ENCODE peak calls at places on chromosome 3, in four cellular contexts. H is stimulated activated CD8-positive, alpha-beta memory T cell treated with anti-CD3 and anti-CD28 coated beads, Interleukin-15, amount 100 ng/mL, for 4 hours; R is HCT116; Z is non-pigmented ciliary epithelial cell. M is an unnamed sample.
A peak's percentile ranks its signal among the peaks of the same experiment; 100 is the strongest.

GRCh38 chr3:195071916-195072820 is 198.8 kb downstream of the XXYLT1 start:
- DNase-seq in Z (no peak), R (no peak), H (no peak), M (no peak)

GRCh38 chr3:192444096-192444790 is 283.1 kb downstream of the FGF12 start:
- DNase-seq in R (peak; percentile 36), H (no peak), Z (no peak), M (peak; percentile 27)

GRCh38 chr3:121914081-121914998 is 20.1 kb downstream of the SLC15A2 start:
- DNase-seq in R (no peak), H (no peak), Z (no peak), M (no peak)

GRCh38 chr3:195583831-195584542 is at the start of gene APOD:
- DNase-seq in R (no peak), Z (peak; percentile 5), H (no peak), M (no peak)

GRCh38 chr3:133041524-133041829 is 3.3 kb downstream of the TMEM108 start:
- DNase-seq in R (no peak), Z (no peak), H (no peak), M (no peak)

GRCh38 chr3:36944012-36944640 is 728 bp downstream of the TRANK1 start:
- DNase-seq in H (peak; percentile 7), Z (no peak), R (no peak), M (no peak)

GRCh38 chr3:107899996-107900651 is 190.7 kb downstream of the CD47 start:
- DNase-seq in H (no peak), Z (no peak), R (no peak), M (no peak)

GRCh38 chr3:65641041-65641440 is 397.7 kb downstream of the MAGI1 start:
- DNase-seq in Z (no peak), R (no peak), H (no peak), M (no peak)

GRCh38 chr3:187870360-187871203 is 125.3 kb upstream of the BCL6 start:
- DNase-seq in Z (no peak), R (no peak), H (no peak), M (no peak)